ENCODE peak calls at places on chromosomes 5 and 9, in seven cellular contexts. X is SK-N-SH, B is neural progenitor cell, W is tibial nerve, E is astrocyte of the cerebellum, P is fibroblast of lung, M is ovary. O is an unnamed sample.

GRCh38 chr5:159017787-159018186 is 81.9 kb downstream of the EBF1 start:
- DNase-seq in M (peak), W (no peak), B (no peak), P (peak), E (no peak), X (peak), O (peak)

GRCh38 chr5:2017540-2018389 is 135.0 kb upstream of the IRX4 start:
- DNase-seq in X (peak), W (no peak), E (no peak), M (no peak), B (peak), P (peak), O (peak)

GRCh38 chr9:8649807-8650206 is 850.2 kb upstream of the DMAC1 start:
- DNase-seq in B (no peak), E (no peak), W (no peak), P (no peak), M (no peak), X (no peak), O (no peak)

GRCh38 chr5:173233347-173234128 is 1.5 kb downstream of the NKX2-5 start:
- DNase-seq in X (no peak), E (no peak), M (no peak), B (peak), W (no peak), P (no peak), O (no peak)

GRCh38 chr5:80245986-80246781 is 9.7 kb downstream of the SERINC5 start:
- DNase-seq in W (no peak), E (no peak), B (peak), M (no peak), X (no peak), P (peak), O (peak)

GRCh38 chr5:180211761-180212035 is 2.7 kb upstream of the RASGEF1C start:
- DNase-seq in W (no peak), B (no peak), P (no peak), E (no peak), M (no peak), X (no peak), O (no peak)

GRCh38 chr5:163963881-163964280 is 458.5 kb downstream of the MAT2B start:
- DNase-seq in E (peak), P (peak), W (no peak), B (no peak), M (no peak), X (no peak), O (peak)

GRCh38 chr5:173786296-173787187 is 101.6 kb upstream of the CPEB4 start:
- DNase-seq in P (no peak), E (no peak), W (no peak), B (peak), M (no peak), X (no peak), O (no peak)

GRCh38 chr5:125409496-125410351 is 663.3 kb upstream of the ZNF608 start:
- DNase-seq in W (no peak), B (peak), X (no peak), P (peak), E (no peak), M (no peak), O (peak)

GRCh38 chr9:127862075-127863011 is 7.9 kb upstream of the ENG start:
- DNase-seq in B (no peak), W (no peak), P (no peak), E (no peak), M (peak), X (no peak), O (no peak)

DNA sequence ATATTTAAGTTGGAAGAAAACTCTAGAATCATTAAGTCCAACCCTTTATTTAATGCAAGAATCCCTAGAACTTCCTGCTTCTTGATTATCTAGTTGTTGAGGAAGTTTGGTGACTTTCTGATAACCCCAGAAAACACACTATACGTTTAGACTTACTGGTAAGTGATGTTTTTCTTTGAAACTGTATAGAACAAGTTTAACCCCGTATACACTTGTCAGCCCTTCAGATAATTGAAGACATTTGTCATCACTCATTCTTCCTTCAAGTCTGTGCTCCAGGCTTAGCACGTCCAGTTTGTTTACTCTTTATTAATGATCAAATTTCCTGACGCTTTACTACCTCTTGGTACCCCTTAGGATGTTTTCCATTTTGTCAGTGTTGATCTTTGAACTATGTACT is 9.0 kb downstream of the NDUFS4 start:
- DNase-seq in B (no peak), W (no peak), X (no peak), M (no peak), E (no peak), P (no peak), O (no peak)
- TF ChIP-seq CTCF in B (no peak), W (no peak), X (no peak), M (no peak), E (no peak), P (no peak), O (no peak)

DNA sequence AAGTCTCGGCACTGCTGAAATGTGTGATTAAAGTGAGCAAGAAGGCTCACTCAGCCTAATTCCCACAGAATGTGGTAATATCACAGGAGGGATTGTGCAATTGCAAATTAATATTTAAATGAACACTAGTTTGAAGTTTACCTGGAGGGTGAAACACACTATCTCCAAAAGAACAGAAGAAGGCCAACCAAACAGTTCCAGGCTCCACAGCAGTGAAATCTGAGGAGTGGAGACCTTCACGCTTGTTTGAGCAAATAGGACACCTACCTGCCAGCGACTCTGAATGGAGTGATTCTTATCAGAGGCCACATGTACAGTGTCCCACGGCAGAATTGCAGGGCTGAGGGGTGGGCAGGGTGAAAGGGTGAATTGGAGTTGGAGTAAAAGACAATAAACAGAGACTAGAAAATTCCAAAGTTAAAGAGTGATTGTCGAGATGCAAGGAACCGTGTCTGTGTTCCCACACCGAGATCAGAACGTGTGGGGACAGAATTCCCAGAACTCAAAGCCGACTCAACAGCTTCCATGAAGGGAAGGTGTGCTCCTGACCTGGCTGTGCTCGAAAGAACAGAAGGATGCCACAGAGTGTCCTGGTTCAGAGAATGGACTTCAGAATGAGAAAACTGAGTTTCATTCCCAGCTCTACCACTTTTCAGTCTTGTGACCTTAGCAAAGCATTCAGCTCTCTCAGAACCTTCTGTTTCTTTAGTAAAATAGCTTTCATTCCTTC is 420.2 kb upstream of the SLC30A5 start:
- DNase-seq in M (no peak), W (no peak), X (no peak), P (no peak), B (no peak), E (no peak), O (no peak)
- H3K4me3 ChIP-seq in M (no peak), W (peak), X (no peak), P (no peak), B (no peak), E (no peak), O (no peak)

GRCh38 chr5:176532795-176533194 is 4.4 kb downstream of the RNF44 start:
- DNase-seq in P (no peak), M (no peak), B (no peak), E (no peak), W (no peak), X (no peak), O (no peak)
- TF ChIP-seq CTCF in P (no peak), M (no peak), B (no peak), E (no peak), W (no peak), X (no peak), O (no peak)

GRCh38 chr5:55154893-55155292 is 5.1 kb upstream of the GPX8 start:
- DNase-seq in B (no peak), W (no peak), X (no peak), M (no peak), P (peak), E (no peak), O (peak)

GRCh38 chr5:55159763-55160492 is at the start of gene GPX8:
- DNase-seq in W (no peak), B (peak), P (peak), M (peak), E (peak), X (peak), O (peak)

DNA sequence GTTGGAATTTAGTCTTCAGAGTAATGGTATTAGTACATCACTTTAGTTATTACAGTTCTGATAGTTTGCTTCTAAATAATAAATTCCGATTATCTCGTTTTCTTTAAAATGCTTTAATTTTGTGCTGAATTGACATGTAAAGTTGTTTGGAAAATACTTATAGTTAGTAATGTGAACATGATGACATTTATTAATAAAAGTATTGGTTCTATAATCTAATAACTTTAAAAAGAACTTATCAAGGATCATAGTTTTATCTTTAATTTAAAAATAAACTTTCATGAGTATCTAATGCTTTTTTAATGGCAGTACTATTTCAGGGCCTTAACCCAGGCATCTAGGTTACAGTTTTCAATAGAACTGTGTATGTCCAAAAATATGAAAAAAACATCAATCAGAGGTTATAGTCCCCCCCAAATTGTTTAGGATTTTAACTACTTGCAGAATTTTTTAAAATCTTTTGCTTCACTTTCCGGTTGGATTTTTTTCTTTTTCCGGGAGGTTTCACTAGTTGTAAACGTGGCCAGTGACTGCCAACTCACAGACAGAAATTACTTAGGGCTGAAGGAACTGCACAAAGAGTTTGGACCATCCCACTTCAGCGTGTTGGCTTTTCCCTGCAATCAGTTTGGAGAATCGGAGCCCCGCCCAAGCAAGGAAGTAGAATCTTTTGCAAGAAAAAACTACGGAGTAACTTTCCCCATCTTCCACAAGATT is 680 bp downstream of the GPX8 start:
- DNase-seq in M (peak), B (peak), P (peak), X (no peak), W (peak), E (peak), O (peak)
- H3K4me3 ChIP-seq in M (peak), B (peak), P (peak), X (peak), W (peak), E (peak), O (peak)

GRCh38 chr5:60295423-60295822 is 401.9 kb upstream of the PDE4D start:
- DNase-seq in W (no peak), X (peak), M (no peak), B (peak), P (peak), E (peak), O (peak)
- TF ChIP-seq CTCF in W (peak), X (peak), M (no peak), B (peak), P (peak), E (peak), O (peak)

GRCh38 chr9:72211047-72211446 is 61.8 kb downstream of the GDA start:
- DNase-seq in P (no peak), E (no peak), M (no peak), B (no peak), W (no peak), X (no peak), O (no peak)

GRCh38 chr9:72205513-72205912 is 56.3 kb downstream of the GDA start:
- DNase-seq in P (no peak), X (no peak), E (no peak), B (no peak), W (no peak), M (no peak), O (no peak)

GRCh38 chr9:72207278-72207677 is 58.0 kb downstream of the GDA start:
- DNase-seq in P (no peak), X (no peak), M (no peak), E (no peak), W (no peak), B (no peak), O (no peak)

GRCh38 chr9:72213906-72214305 is 64.7 kb downstream of the GDA start:
- DNase-seq in X (no peak), P (no peak), W (no peak), B (no peak), M (no peak), E (no peak), O (no peak)

DNA sequence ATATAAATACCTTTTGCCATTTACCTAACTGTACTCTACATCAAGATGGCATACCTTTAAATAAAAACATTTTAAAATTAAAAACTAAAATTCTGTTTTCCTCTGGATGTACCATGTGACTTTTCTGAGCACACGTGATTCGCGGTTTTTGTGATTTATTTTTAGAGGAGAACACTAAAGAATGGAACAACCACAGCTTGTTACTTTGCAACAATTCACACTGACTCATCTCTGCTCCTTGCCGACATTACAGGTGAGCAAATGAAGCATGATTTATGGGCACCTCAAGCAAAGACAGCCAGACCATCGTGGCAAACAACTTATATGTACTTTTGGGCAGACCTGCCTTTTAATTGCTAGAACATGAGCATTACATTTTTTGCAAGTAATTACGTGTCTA is 61.3 kb downstream of the GDA start:
- DNase-seq in E (no peak), M (no peak), B (no peak), W (no peak), X (no peak), P (no peak), O (no peak)
- H3K4me3 ChIP-seq in E (no peak), M (no peak), B (no peak), W (no peak), X (no peak), P (no peak), O (no peak)

GRCh38 chr5:82885657-82886389 is 191.4 kb downstream of the TMEM167A start:
- DNase-seq in E (peak), B (no peak), P (peak), M (no peak), X (no peak), W (no peak), O (peak)
- TF ChIP-seq CTCF in E (no peak), B (no peak), P (no peak), M (no peak), X (no peak), W (no peak), O (no peak)

GRCh38 chr5:83516962-83517750 is 45.6 kb downstream of the VCAN start:
- DNase-seq in W (no peak), X (no peak), E (no peak), M (no peak), B (no peak), P (peak), O (peak)
- H3K4me3 ChIP-seq in W (no peak), X (no peak), E (no peak), M (no peak), B (no peak), P (no peak), O (no peak)

GRCh38 chr9:17130725-17131124 is 4.1 kb upstream of the CNTLN start:
- DNase-seq in P (no peak), E (no peak), B (no peak), M (no peak), W (no peak), X (no peak), O (no peak)

GRCh38 chr9:17134396-17134842 is 421 bp upstream of the CNTLN start:
- DNase-seq in B (no peak), W (no peak), M (no peak), X (no peak), E (no peak), P (peak), O (peak)

GRCh38 chr9:17131494-17131893 is 3.3 kb upstream of the CNTLN start:
- DNase-seq in M (no peak), E (no peak), X (no peak), B (no peak), P (no peak), W (no peak), O (no peak)

GRCh38 chr9:17134843-17135577 is at the start of gene CNTLN:
- DNase-seq in M (peak), X (peak), B (peak), E (peak), P (peak), W (peak), O (peak)

GRCh38 chr9:17130285-17130684 is 4.6 kb upstream of the CNTLN start:
- DNase-seq in X (no peak), B (no peak), W (no peak), M (no peak), P (no peak), E (no peak), O (no peak)
- TF ChIP-seq CTCF in X (no peak), B (no peak), W (no peak), M (no peak), P (no peak), E (no peak), O (no peak)

O was measured in fibroblast of villous mesenchyme.